ENCODE peak calls at places on chromosomes 3 and 15, in five cellular contexts. M, G, W, T and K are unnamed samples.

GRCh38 chr3:71219744-71220638 is 363.5 kb downstream of the FOXP1 start:
- DNase-seq in M (no peak), G (peak; percentile 29), W (no peak), T (no peak), K (no peak)

GRCh38 chr3:135000465-135000864 is 205.4 kb downstream of the EPHB1 start:
- DNase-seq in M (no peak), G (no peak), W (no peak), T (no peak), K (no peak)

GRCh38 chr15:26807517-26808427 is 34.9 kb upstream of the GABRB3 start:
- DNase-seq in M (no peak), G (no peak), W (no peak), T (no peak), K (no peak)

GRCh38 chr3:80733522-80734176 is 965.9 kb upstream of the ROBO1 start:
- DNase-seq in M (peak; percentile 4), G (peak; percentile 95), W (no peak), T (no peak), K (peak; percentile 37)

GRCh38 chr15:26294062-26294689 is 431.0 kb upstream of the ATP10A start:
- DNase-seq in M (no peak), G (no peak), W (peak; percentile 71), T (no peak), K (no peak)

GRCh38 chr3:163196815-163197214 is 1700.2 kb downstream of the OTOL1 start:
- DNase-seq in M (no peak), G (no peak), W (no peak), T (no peak), K (no peak)

GRCh38 chr15:92805080-92805708 is 94.9 kb upstream of the CHD2 start:
- DNase-seq in M (no peak), G (no peak), W (no peak), T (no peak), K (no peak)

GRCh38 chr3:171810278-171811058 is at the start of gene PLD1:
- DNase-seq in M (peak; percentile 71), G (peak; percentile 77), W (no peak), T (no peak), K (peak; percentile 87)

GRCh38 chr3:14374444-14374883 is 27.9 kb upstream of the SLC6A6 start:
- DNase-seq in M (no peak), G (no peak), W (no peak), T (no peak), K (no peak)

GRCh38 chr3:127036209-127037020 is 53.5 kb downstream of the PLXNA1 start:
- DNase-seq in M (no peak), G (no peak), W (no peak), T (no peak), K (no peak)

GRCh38 chr3:37256447-37256846 is 82.1 kb upstream of the LRRFIP2 start:
- DNase-seq in M (no peak), G (peak; percentile 17), W (no peak), T (no peak), K (no peak)
- TF ChIP-seq CTCF in M (peak; percentile 52), G (peak; percentile 24), W (no peak), T (no peak), K (no peak)

GRCh38 chr3:194491996-194492395 is 5.2 kb upstream of the ATP13A3 start:
- DNase-seq in M (no peak), G (no peak), W (no peak), T (no peak), K (no peak)

GRCh38 chr3:194488007-194488742 is 1.4 kb upstream of the ATP13A3 start:
- DNase-seq in M (peak; percentile 26), G (no peak), W (no peak), T (no peak), K (peak; percentile 85)

GRCh38 chr3:194487289-194488006 is 646 bp upstream of the ATP13A3 start:
- DNase-seq in M (peak; percentile 54), G (no peak), W (no peak), T (no peak), K (no peak)

GRCh38 chr3:194486540-194487288 is at the start of gene ATP13A3:
- DNase-seq in M (peak; percentile 96), G (peak; percentile 65), W (peak; percentile 70), T (no peak), K (peak; percentile 88)

DNA sequence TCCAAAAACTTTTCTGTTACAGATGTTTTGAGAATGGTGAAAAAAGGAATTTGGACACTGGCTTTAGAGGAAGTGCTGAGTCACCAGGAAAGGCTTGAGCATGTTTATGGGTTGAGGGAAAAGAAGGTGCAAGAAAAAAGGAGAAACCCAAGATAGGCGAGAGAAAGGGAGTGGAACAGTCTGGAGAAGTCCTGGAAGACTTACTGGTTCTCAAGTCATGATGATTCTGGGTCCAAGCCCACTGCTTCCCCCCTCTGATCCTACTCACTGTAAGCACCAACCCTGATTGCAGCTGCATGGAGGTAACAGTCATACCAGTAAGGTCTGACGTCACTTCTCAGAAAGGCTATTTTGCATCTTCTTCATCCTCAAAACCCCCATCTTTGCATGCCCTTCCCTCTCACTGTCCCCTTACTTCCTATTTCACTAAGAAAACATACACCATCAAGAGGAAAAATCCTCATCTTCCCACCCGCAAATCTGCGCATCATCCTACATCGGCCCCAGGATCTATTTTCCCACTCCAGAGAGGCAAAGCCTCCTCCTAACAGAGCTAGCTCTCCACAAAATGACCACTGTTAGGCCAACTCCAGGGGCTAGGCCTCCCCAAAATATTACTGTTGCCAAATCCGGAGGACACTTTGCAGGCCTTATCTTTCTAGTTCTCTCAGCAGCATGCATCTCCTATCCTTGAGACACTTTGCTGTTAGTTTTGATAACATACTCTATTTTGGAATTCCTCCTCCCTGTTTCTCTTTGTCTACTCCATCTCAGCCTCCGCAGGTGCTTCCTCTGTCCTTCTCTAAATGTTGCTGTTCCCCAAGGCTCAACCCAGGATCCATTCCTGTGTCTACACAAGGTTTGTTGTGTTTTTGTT is 3.2 kb upstream of the ATP13A3 start:
- DNase-seq in M (peak; percentile 16), G (no peak), W (no peak), T (no peak), K (peak; percentile 23)
- TF ChIP-seq GABPA in M (no peak), G (no peak), W (no peak), T (no peak), K (no peak)

GRCh38 chr3:195911946-195912270 is 3.6 kb upstream of the TNK2 start:
- DNase-seq in M (peak; percentile 33), G (no peak), W (no peak), T (no peak), K (no peak)

GRCh38 chr3:195916991-195917390 is 8.6 kb upstream of the TNK2 start:
- DNase-seq in M (no peak), G (no peak), W (no peak), T (no peak), K (no peak)

GRCh38 chr3:195916291-195916690 is 7.9 kb upstream of the TNK2 start:
- DNase-seq in M (no peak), G (no peak), W (no peak), T (no peak), K (no peak)

GRCh38 chr3:195913382-195913781 is 5.0 kb upstream of the TNK2 start:
- DNase-seq in M (no peak), G (no peak), W (no peak), T (no peak), K (no peak)

DNA sequence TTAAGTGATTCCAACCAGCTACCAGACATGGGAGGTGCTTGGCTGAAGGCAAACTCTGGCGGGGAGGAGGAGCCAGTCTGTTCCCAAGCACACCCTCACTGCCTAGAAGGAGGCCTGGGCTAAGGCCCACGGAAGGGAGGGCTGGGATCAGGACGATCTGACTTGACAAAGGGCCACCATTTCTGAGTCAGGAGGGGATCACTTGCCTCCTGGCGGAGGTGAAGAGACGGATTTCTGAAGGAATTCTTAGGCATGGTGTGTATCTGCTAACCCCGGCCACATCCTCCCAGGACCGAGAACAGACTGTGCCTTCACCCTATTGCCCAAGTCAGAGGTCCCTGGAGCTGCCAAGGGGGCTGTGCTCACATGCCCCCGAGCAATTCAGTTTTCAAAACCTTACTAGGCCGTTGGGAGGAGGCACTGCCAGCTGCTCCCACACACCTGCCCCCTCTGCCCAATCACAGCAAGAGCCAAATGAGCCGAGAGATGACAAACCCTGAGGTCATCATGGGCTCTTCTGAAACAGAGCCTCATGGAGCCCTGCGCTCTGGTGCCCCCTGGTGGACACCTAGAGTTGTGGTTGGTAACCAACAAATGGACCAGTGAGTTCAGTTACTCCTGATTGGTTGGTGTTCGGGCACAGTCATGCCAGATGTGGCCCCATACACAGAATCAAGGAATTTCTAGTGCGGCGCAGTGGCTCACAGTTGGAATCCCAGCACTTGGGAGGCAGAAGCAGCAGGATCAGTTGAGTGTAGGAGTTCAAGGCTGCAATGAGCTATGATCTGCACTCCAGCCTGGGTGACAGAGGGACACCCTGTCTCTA is 6.5 kb upstream of the TNK2 start:
- DNase-seq in M (peak; percentile 87), G (peak; percentile 91), W (peak; percentile 97), T (peak; percentile 66), K (peak; percentile 90)
- H3K4me3 ChIP-seq in M (no peak overlapping the region), G (no peak overlapping the region), W (no peak overlapping the region), T (no peak overlapping the region), K (no peak overlapping the region)

GRCh38 chr3:94285874-94286273 is 223.0 kb downstream of the NSUN3 start:
- DNase-seq in M (no peak), G (no peak), W (no peak), T (no peak), K (no peak)
- TF ChIP-seq CTCF in M (no peak), G (no peak), W (no peak), T (no peak), K (no peak)

GRCh38 chr3:46065294-46065705 is 38.0 kb upstream of the XCR1 start:
- DNase-seq in M (no peak), G (no peak), W (no peak), T (peak; percentile 56), K (no peak)
- TF ChIP-seq GABPA in M (no peak), G (no peak), W (no peak), T (no peak), K (no peak)

GRCh38 chr3:141080407-141080806 is 29.3 kb downstream of the SPSB4 start:
- DNase-seq in M (no peak), G (no peak), W (no peak), T (no peak), K (no peak)
- H3K4me3 ChIP-seq in M (no peak overlapping the region), G (no peak overlapping the region), W (no peak overlapping the region), T (no peak overlapping the region), K (no peak overlapping the region)

DNA sequence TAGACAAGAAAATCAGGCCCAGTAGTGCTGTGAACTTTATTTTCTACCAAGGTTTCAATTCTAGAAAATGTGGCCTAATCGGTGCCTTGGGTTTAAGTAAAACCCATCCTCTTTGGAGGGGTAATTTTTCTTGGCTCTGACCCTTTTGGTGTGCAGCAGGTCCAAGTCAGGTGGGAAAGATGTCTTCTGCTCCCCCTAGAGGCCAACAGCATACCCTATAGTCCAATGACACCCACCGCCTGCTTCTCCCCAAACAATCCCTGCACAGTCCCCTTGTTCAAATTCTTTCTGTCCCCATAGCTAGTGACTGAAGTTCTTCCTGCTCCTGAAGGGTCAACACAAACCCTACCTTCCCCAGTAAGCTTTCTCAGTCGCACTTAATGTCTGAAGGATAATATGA is 261.8 kb upstream of the GOLGA6L4 start:
- DNase-seq in M (peak; percentile 43), G (peak; percentile 2), W (no peak), T (no peak), K (no peak)
- TF ChIP-seq CTCF in M (peak; percentile 58), G (peak; percentile 51), W (peak; percentile 62), T (peak; percentile 64), K (peak; percentile 38)